ENCODE peak calls at places on chromosomes 12 and 14, in four cellular contexts. One of them, this sample, is unnamed.

GRCh38 chr12:111088409-111088808 is 168.0 kb upstream of the MYL2 start:
- DNase-seq in stimulated activated CD4-positive, alpha-beta T cell treated with anti-CD3 and anti-CD28 coated beads, Interleukin-1b, Interleukin-23, amount 100 ng/mL, for 24 hours: no peak
- DNase-seq in HepG2: no peak
- DNase-seq in central memory CD4-positive, alpha-beta T cell: no peak
- DNase-seq in this sample: no peak

GRCh38 chr12:15837141-15837781 is 44.9 kb upstream of the STRAP start:
- DNase-seq in HepG2: no peak
- DNase-seq in stimulated activated CD4-positive, alpha-beta T cell treated with anti-CD3 and anti-CD28 coated beads, Interleukin-1b, Interleukin-23, amount 100 ng/mL, for 24 hours: no peak
- DNase-seq in central memory CD4-positive, alpha-beta T cell: no peak
- DNase-seq in this sample: no peak

GRCh38 chr14:91357272-91357671 is 60.3 kb downstream of the CCDC88C start:
- DNase-seq in stimulated activated CD4-positive, alpha-beta T cell treated with anti-CD3 and anti-CD28 coated beads, Interleukin-1b, Interleukin-23, amount 100 ng/mL, for 24 hours: no peak
- DNase-seq in HepG2: no peak
- DNase-seq in central memory CD4-positive, alpha-beta T cell: no peak
- DNase-seq in this sample: no peak

GRCh38 chr14:103889313-103890051 is 38.8 kb upstream of the TDRD9 start:
- DNase-seq in central memory CD4-positive, alpha-beta T cell: no peak
- DNase-seq in HepG2: peak
- DNase-seq in stimulated activated CD4-positive, alpha-beta T cell treated with anti-CD3 and anti-CD28 coated beads, Interleukin-1b, Interleukin-23, amount 100 ng/mL, for 24 hours: no peak
- DNase-seq in this sample: no peak

GRCh38 chr14:94936901-94937321 is 167.0 kb upstream of the GSC start:
- DNase-seq in central memory CD4-positive, alpha-beta T cell: no peak
- DNase-seq in stimulated activated CD4-positive, alpha-beta T cell treated with anti-CD3 and anti-CD28 coated beads, Interleukin-1b, Interleukin-23, amount 100 ng/mL, for 24 hours: no peak
- DNase-seq in HepG2: no peak
- DNase-seq in this sample: peak

GRCh38 chr14:65945333-65945732 is 532.8 kb downstream of the FUT8 start:
- DNase-seq in central memory CD4-positive, alpha-beta T cell: no peak
- DNase-seq in HepG2: no peak
- DNase-seq in stimulated activated CD4-positive, alpha-beta T cell treated with anti-CD3 and anti-CD28 coated beads, Interleukin-1b, Interleukin-23, amount 100 ng/mL, for 24 hours: no peak
- DNase-seq in this sample: no peak

GRCh38 chr14:62162998-62163589 is 400.9 kb downstream of the SNAPC1 start:
- DNase-seq in central memory CD4-positive, alpha-beta T cell: no peak
- DNase-seq in HepG2: peak
- DNase-seq in stimulated activated CD4-positive, alpha-beta T cell treated with anti-CD3 and anti-CD28 coated beads, Interleukin-1b, Interleukin-23, amount 100 ng/mL, for 24 hours: no peak
- DNase-seq in this sample: peak

GRCh38 chr12:27289414-27289813 is 43.2 kb upstream of the BMAL2 start:
- DNase-seq in central memory CD4-positive, alpha-beta T cell: no peak
- DNase-seq in HepG2: no peak
- DNase-seq in stimulated activated CD4-positive, alpha-beta T cell treated with anti-CD3 and anti-CD28 coated beads, Interleukin-1b, Interleukin-23, amount 100 ng/mL, for 24 hours: no peak
- DNase-seq in this sample: no peak

GRCh38 chr14:66508846-66509621 is 1.1 kb downstream of the GPHN start:
- DNase-seq in central memory CD4-positive, alpha-beta T cell: peak
- DNase-seq in stimulated activated CD4-positive, alpha-beta T cell treated with anti-CD3 and anti-CD28 coated beads, Interleukin-1b, Interleukin-23, amount 100 ng/mL, for 24 hours: peak
- DNase-seq in HepG2: no peak
- DNase-seq in this sample: peak

GRCh38 chr12:65791400-65791799 is 32.9 kb upstream of the HMGA2 start:
- DNase-seq in central memory CD4-positive, alpha-beta T cell: no peak
- DNase-seq in stimulated activated CD4-positive, alpha-beta T cell treated with anti-CD3 and anti-CD28 coated beads, Interleukin-1b, Interleukin-23, amount 100 ng/mL, for 24 hours: no peak
- DNase-seq in HepG2: no peak
- DNase-seq in this sample: no peak